ENCODE peak calls at places on chromosome 11, in seven cellular contexts. I is adrenal gland, E is fibroblast of lung, H is nephron progenitor cell, A is fibroblast of pulmonary artery, U is GM06990, B is left lung. R is an unnamed sample.

GRCh38 chr11:8719260-8720190 is 36.9 kb downstream of the RPL27A start:
- DNase-seq in I (no peak), E (peak; percentile 98), H (no peak), A (peak; percentile 86), U (no peak), B (no peak), R (no peak)

GRCh38 chr11:103491777-103492176 is 382.6 kb downstream of the DYNC2H1 start:
- DNase-seq in I (no peak), E (no peak), H (no peak), A (no peak), U (no peak), B (no peak), R (no peak)

GRCh38 chr11:100914415-100914814 is 215.2 kb downstream of the PGR start:
- DNase-seq in I (no peak), E (no peak), H (no peak), A (no peak), U (no peak), B (no peak), R (no peak)

GRCh38 chr11:3674189-3674588 is 3.0 kb upstream of the CHRNA10 start:
- DNase-seq in I (no peak), E (peak; percentile 92), H (no peak), A (peak; percentile 34), U (no peak), B (no peak), R (no peak)

GRCh38 chr11:126414615-126415014 is 59.1 kb downstream of the ST3GAL4 start:
- DNase-seq in I (no peak), E (no peak), H (no peak), A (no peak), U (no peak), B (no peak), R (no peak)

GRCh38 chr11:34890812-34891211 is 25.4 kb downstream of the APIP start:
- DNase-seq in I (no peak), E (peak; percentile 42), H (no peak), A (peak; percentile 71), U (no peak), B (no peak), R (no peak)

GRCh38 chr11:112995423-112996084 is 34.3 kb downstream of the NCAM1 start:
- DNase-seq in I (no peak), E (no peak), H (peak; percentile 42), A (no peak), U (no peak), B (no peak), R (no peak)

GRCh38 chr11:113885897-113886296 is 10.5 kb upstream of the USP28 start:
- DNase-seq in I (no peak), E (no peak), H (no peak), A (no peak), U (no peak), B (no peak), R (no peak)

GRCh38 chr11:94767701-94768601 is at the start of gene AMOTL1:
- DNase-seq in I (peak; percentile 86), E (peak; percentile 86), H (peak; percentile 90), A (peak; percentile 86), U (peak; percentile 25), B (peak; percentile 94), R (peak; percentile 70)

GRCh38 chr11:43282607-43283440 is 29.0 kb upstream of the API5 start:
- DNase-seq in I (peak; percentile 40), E (peak; percentile 15), H (peak; percentile 73), A (peak; percentile 51), U (peak; percentile 6), B (peak; percentile 77), R (peak; percentile 19)

GRCh38 chr11:70270877-70271634 is 566 bp downstream of the PPFIA1 start:
- DNase-seq in I (peak; percentile 55), E (peak; percentile 73), H (peak; percentile 57), A (peak; percentile 73), U (peak; percentile 62), B (peak; percentile 89), R (peak; percentile 57)

GRCh38 chr11:45649544-45650165 is 15.8 kb downstream of the CHST1 start:
- DNase-seq in I (no peak), E (no peak), H (no peak), A (no peak), U (no peak), B (peak; percentile 61), R (no peak)

GRCh38 chr11:96335389-96335788 is 7.6 kb downstream of the MAML2 start:
- DNase-seq in I (no peak), E (no peak), H (no peak), A (no peak), U (no peak), B (no peak), R (no peak)

GRCh38 chr11:12066799-12067508 is 43.4 kb upstream of the MICAL2 start:
- DNase-seq in I (no peak), E (no peak), H (peak; percentile 54), A (peak; percentile 53), U (no peak), B (peak; percentile 83), R (no peak)

GRCh38 chr11:819943-820649 is 1.4 kb downstream of the PNPLA2 start:
- DNase-seq in I (peak; percentile 92), E (peak; percentile 70), H (peak; percentile 80), A (peak; percentile 75), U (peak; percentile 87), B (peak; percentile 97), R (peak; percentile 95)

GRCh38 chr11:110818032-110818687 is 105.9 kb upstream of the ARHGAP20 start:
- DNase-seq in I (no peak), E (peak; percentile 66), H (no peak), A (peak; percentile 39), U (no peak), B (no peak), R (no peak)

GRCh38 chr11:11558352-11558751 is 63.5 kb downstream of the GALNT18 start:
- DNase-seq in I (no peak), E (no peak), H (no peak), A (no peak), U (no peak), B (peak; percentile 64), R (no peak)

GRCh38 chr11:63478896-63479295 is 12.1 kb downstream of the PLAAT5 start:
- DNase-seq in I (peak; percentile 50), E (peak; percentile 66), H (peak; percentile 46), A (peak; percentile 87), U (peak; percentile 25), B (no peak), R (peak; percentile 36)

GRCh38 chr11:97856666-97857065 is 1164.1 kb upstream of the CNTN5 start:
- DNase-seq in I (no peak), E (no peak), H (no peak), A (no peak), U (no peak), B (no peak), R (no peak)

GRCh38 chr11:72576661-72577060 is 97.6 kb downstream of the PDE2A start:
- DNase-seq in I (peak; percentile 10), E (no peak), H (no peak), A (no peak), U (no peak), B (no peak), R (no peak)

GRCh38 chr11:71451596-71452353 is 1.2 kb upstream of the NADSYN1 start:
- DNase-seq in I (no peak), E (no peak), H (peak; percentile 29), A (no peak), U (no peak), B (no peak), R (no peak)

GRCh38 chr11:22387126-22387525 is 48.9 kb downstream of the SLC17A6 start:
- DNase-seq in I (no peak), E (no peak), H (no peak), A (no peak), U (no peak), B (no peak), R (no peak)

GRCh38 chr11:726278-726915 is 20.4 kb downstream of the EPS8L2 start:
- DNase-seq in I (no peak), E (peak; percentile 68), H (peak; percentile 65), A (no peak), U (peak; percentile 74), B (peak; percentile 93), R (no peak)

GRCh38 chr11:119161871-119162270 is 6.7 kb upstream of the NLRX1 start:
- DNase-seq in I (no peak), E (no peak), H (no peak), A (no peak), U (no peak), B (no peak), R (no peak)

GRCh38 chr11:108111126-108111525 is 10.2 kb upstream of the ACAT1 start:
- DNase-seq in I (no peak), E (no peak), H (no peak), A (no peak), U (no peak), B (no peak), R (no peak)
- TF ChIP-seq CTCF in I (no peak), E (no peak), H (no peak), A (no peak), U (peak; percentile 17), B (no peak), R (no peak)

DNA sequence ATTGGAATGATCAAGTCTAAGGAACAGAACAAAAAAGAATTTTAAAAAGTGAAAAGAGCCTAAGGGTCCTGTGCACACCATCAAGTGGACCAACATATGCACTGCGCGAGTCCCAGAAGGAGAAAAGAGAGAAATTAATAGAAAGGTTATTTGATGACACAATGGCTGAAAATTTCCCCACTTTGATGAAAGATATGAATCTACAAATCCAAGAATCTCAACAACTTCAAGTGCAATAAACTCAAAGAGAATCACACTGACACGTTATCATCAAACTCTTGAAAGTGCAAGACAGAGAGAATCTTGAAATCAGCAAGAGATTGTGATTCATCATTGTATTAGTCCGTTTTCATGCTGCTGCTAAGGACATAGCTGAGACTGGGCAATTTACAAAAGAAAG is 230.8 kb downstream of the ADAMTS15 start:
- DNase-seq in I (no peak), E (no peak), H (no peak), A (no peak), U (no peak), B (no peak), R (no peak)
- TF ChIP-seq CTCF in I (no peak), E (no peak), H (no peak), A (no peak), U (no peak), B (no peak), R (no peak)

DNA sequence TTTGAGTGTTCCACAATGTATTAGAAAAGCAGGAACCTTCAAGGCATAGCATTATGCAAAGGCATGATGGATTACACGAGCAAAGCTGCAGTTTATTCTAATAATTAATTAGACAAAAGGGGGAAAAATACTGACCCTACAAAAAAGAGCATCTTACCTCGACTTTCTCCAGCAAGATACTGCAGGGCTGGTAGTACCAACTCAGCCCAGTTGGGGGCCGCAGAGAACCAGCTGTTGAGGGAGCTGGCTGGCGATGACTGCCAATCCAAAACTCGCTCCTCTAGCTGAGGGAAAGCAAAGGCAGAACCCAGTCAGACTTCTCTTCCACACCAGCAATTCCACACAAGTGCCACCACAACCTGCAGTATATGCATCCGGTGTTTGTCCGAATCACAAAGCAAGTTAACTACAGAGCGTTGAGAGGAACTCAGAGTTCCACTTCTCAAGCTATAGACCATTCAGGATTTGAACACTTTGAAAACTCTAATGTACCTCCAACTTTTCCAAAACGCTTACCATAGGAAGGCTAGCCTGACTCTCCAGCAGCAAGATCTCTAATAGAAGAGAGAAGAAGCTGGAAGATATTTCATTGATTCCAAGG is 13.7 kb downstream of the NFRKB start:
- DNase-seq in I (no peak), E (peak; percentile 20), H (peak; percentile 55), A (peak; percentile 40), U (no peak), B (no peak), R (no peak)
- TF ChIP-seq CTCF in I (peak; percentile 22), E (peak; percentile 46), H (peak; percentile 53), A (peak; percentile 65), U (peak; percentile 57), B (no peak), R (peak; percentile 42)

DNA sequence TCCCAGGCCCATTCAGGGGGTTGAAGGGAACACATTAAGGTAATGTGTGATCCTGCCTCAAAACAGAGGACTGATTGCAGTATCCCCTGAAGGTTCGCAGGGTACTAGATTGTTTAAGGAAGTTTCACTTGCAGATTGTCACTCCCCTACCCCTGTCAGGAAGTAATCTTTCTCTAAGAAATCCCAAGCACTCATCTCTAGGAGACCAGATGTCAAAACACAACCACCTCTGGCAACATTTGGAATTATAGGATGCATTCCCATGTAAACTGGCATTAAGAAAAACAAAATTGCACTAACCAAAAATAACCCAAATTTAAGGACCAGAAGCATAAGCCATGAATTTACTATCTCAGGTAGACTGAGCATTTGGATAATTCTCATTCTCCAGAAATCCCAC is 1.6 kb downstream of the MRPL17 start:
- DNase-seq in I (no peak), E (no peak), H (no peak), A (no peak), U (no peak), B (no peak), R (no peak)
- TF ChIP-seq CTCF in I (no peak), E (no peak), H (no peak), A (no peak), U (no peak), B (no peak), R (no peak)